ENCODE peak calls at places on chromosomes 13 and 19, in ten cellular contexts. H is pancreas, Q is thoracic aorta, G is tibial nerve, D is AG04449, O is body of pancreas, V is fibroblast of pulmonary artery, C is IMR-90, B is AG04450, F is heart left ventricle. U is an unnamed sample.
A peak's percentile ranks its signal among the peaks of the same experiment; 100 is the strongest.

GRCh38 chr19:35845215-35846037 is 6.9 kb downstream of the NPHS1 start:
- DNase-seq in H (peak; percentile 77), Q (no peak), G (no peak), D (no peak), O (peak; percentile 85), V (no peak), C (no peak), B (no peak), F (no peak), U (no peak)

GRCh38 chr13:73625562-73626339 is 508.5 kb downstream of the KLF12 start:
- DNase-seq in H (no peak), Q (no peak), G (no peak), D (no peak), O (no peak), V (no peak), C (no peak), B (no peak), F (no peak), U (no peak)

GRCh38 chr19:12156254-12157058 is at the start of gene ZNF625:
- DNase-seq in H (peak; percentile 85), Q (peak; percentile 46), G (peak; percentile 70), D (peak; percentile 24), O (peak; percentile 91), V (peak; percentile 86), C (peak; percentile 87), B (peak; percentile 43), F (peak; percentile 93), U (peak; percentile 84)

GRCh38 chr19:38266981-38267597 is 2.7 kb downstream of the SPINT2 start:
- DNase-seq in H (no peak), Q (no peak), G (no peak), D (no peak), O (peak; percentile 37), V (peak; percentile 58), C (peak; percentile 78), B (peak; percentile 29), F (no peak), U (peak; percentile 53)

GRCh38 chr13:113325779-113326178 is 28.7 kb downstream of the LAMP1 start:
- DNase-seq in H (no peak), Q (no peak), G (no peak), D (no peak), O (no peak), V (no peak), C (no peak), B (no peak), F (no peak), U (no peak)

GRCh38 chr19:4507150-4507452 is 11.2 kb downstream of the PLIN4 start:
- DNase-seq in H (peak; percentile 17), Q (no peak), G (no peak), D (no peak), O (no peak), V (no peak), C (no peak), B (no peak), F (no peak), U (no peak)

GRCh38 chr19:5321851-5322681 is 18.5 kb downstream of the PTPRS start:
- DNase-seq in H (no peak), Q (no peak), G (no peak), D (no peak), O (no peak), V (no peak), C (no peak), B (no peak), F (peak; percentile 13), U (no peak)

GRCh38 chr19:18439910-18440237 is 1.9 kb upstream of the ISYNA1 start:
- DNase-seq in H (no peak), Q (no peak), G (no peak), D (no peak), O (no peak), V (no peak), C (no peak), B (no peak), F (no peak), U (no peak)

GRCh38 chr13:20442798-20443381 is 82.8 kb downstream of the CRYL1 start:
- DNase-seq in H (peak; percentile 48), Q (no peak), G (no peak), D (no peak), O (peak; percentile 39), V (no peak), C (no peak), B (no peak), F (no peak), U (no peak)

GRCh38 chr13:33015791-33016323 is 366 bp upstream of the KL start:
- DNase-seq in H (peak; percentile 26), Q (no peak), G (no peak), D (no peak), O (peak; percentile 18), V (no peak), C (no peak), B (no peak), F (peak; percentile 32), U (no peak)

GRCh38 chr19:30319876-30320275 is 52.3 kb upstream of the ZNF536 start:
- DNase-seq in H (no peak), Q (no peak), G (no peak), D (no peak), O (no peak), V (no peak), C (no peak), B (no peak), F (no peak), U (no peak)

DNA sequence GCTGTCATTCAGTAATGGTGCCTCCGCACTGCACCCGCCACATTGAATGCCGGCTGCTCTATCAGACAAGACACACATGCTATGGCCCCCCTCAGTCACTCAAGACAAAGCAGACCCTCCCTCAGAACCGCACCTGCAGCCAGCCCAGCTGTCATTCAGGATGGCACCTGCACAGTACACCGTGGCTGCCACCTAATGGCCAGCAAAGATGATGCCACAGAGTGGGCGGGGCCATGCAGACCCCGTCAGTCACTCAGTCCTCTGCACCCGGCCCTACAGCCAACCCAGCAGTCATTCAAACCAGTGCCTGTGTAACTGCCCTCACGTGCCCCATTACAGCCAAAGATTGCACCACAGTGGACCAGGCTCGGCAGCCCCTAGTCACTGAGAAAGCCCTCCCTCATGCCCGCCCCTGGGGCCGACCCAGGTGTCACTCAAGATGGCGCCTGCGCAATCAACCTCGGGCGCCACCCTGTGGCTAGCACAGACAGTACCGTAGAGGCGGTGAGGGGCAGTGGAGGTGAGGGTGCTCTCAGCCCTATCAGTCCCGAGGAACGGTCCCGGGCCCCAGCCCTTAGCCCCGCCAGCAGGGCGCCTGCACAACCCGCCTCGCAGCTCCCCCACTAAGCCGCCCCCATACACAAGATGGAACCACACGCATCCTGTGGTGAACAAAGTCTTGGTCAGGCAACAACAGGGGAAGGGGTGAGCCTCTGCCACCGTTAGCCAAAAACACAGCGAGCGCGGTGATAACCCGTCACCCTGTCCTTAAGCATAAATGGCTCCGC is 2.4 kb downstream of the PEG3 start:
- DNase-seq in H (peak; percentile 83), Q (peak; percentile 27), G (peak; percentile 50), D (no peak), O (peak; percentile 85), V (peak; percentile 32), C (no peak), B (no peak), F (peak; percentile 78), U (peak; percentile 4)
- TF ChIP-seq CTCF in H (no peak), Q (peak; percentile 25), G (peak; percentile 65), D (no peak), O (peak; percentile 29), V (no peak), C (no peak), B (no peak), F (no peak), U (no peak)

GRCh38 chr13:27281420-27281819 is 10.8 kb downstream of the RASL11A start:
- DNase-seq in H (no peak), Q (no peak), G (no peak), D (no peak), O (no peak), V (peak; percentile 20), C (no peak), B (no peak), F (no peak), U (no peak)

GRCh38 chr13:27280841-27281240 is 10.2 kb downstream of the RASL11A start:
- DNase-seq in H (no peak), Q (no peak), G (no peak), D (no peak), O (no peak), V (no peak), C (no peak), B (no peak), F (no peak), U (no peak)

GRCh38 chr13:27280009-27280646 is 9.5 kb downstream of the RASL11A start:
- DNase-seq in H (no peak), Q (no peak), G (no peak), D (no peak), O (no peak), V (no peak), C (no peak), B (no peak), F (no peak), U (peak; percentile 45)

GRCh38 chr13:27288397-27288796 is 17.8 kb downstream of the RASL11A start:
- DNase-seq in H (no peak), Q (no peak), G (no peak), D (no peak), O (no peak), V (no peak), C (no peak), B (no peak), F (no peak), U (no peak)

GRCh38 chr13:27283906-27284523 is 13.4 kb downstream of the RASL11A start:
- DNase-seq in H (no peak), Q (no peak), G (no peak), D (no peak), O (peak; percentile 58), V (peak; percentile 49), C (no peak), B (no peak), F (no peak), U (no peak)
- TF ChIP-seq CTCF in H (no peak), Q (peak; percentile 36), G (no peak), D (peak; percentile 48), O (peak; percentile 17), V (peak; percentile 44), C (peak; percentile 50), B (peak; percentile 39), F (peak; percentile 21), U (peak; percentile 54)

DNA sequence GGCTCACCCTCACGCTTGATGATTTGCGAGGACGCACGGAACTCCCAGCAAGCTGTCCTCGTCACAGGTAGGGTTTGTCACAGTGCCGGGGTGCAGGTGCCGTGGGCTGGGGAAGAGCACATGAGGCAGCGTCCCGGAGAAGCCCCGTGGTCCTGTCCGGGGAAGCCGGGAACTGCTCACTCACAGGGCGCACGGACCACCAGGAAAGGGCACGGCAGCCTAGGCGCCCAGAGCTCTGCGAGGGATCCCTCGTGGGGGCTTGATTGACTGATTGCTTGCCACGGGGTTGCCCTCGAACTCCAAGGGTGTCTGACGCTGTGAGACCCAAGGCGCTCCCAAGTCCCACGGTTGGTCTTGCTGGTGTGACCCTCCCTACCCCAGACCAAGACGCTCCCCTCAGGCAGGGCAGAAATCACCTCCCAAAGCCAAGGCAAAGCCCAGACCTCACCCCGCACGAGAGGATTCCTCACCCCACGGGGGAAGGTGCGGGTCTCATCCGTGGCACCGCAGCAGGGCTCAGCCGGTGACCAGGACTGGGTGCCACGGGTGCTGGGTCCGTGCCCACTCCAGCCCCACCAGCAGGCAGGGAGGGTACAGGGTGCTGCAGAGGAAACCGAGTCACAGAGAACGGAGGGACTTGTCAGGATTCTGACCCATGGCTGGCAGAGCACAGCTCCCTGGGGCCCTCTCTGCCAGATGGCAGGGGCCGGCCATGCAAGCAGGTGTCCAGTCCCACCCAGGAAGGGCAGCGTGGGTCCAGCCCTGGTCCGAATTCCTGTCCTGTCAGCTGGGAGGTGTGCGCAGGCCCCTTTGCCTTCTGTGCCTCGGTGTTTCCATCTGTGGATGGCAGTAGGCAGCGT is 7.7 kb downstream of the C2CD4C start:
- DNase-seq in H (no peak), Q (no peak), G (no peak), D (no peak), O (no peak), V (no peak), C (no peak), B (no peak), F (no peak), U (no peak)
- TF ChIP-seq CTCF in H (no peak), Q (no peak), G (no peak), D (no peak), O (no peak), V (no peak), C (no peak), B (no peak), F (no peak), U (no peak)

GRCh38 chr13:64052526-64052925 is 2636.9 kb upstream of the PCDH20 start:
- DNase-seq in H (no peak), Q (no peak), G (no peak), D (no peak), O (no peak), V (no peak), C (no peak), B (no peak), F (no peak), U (no peak)
- TF ChIP-seq CTCF in H (no peak), Q (no peak), G (no peak), D (no peak), O (no peak), V (no peak), C (no peak), B (no peak), F (no peak), U (no peak)

U was measured in astrocyte of the spinal cord.